ENCODE peak calls at places on chromosomes 5 and 9, in five cellular contexts. V is fibroblast of lung, K is choroid plexus epithelial cell, T is AG10803, H is epithelial cell of esophagus. P is an unnamed sample.

GRCh38 chr5:50406874-50407273 is 34.2 kb downstream of the EMB start:
- DNase-seq in V (no peak), K (no peak), T (peak), H (peak), P (no peak)

GRCh38 chr9:106019017-106019692 is 324.8 kb downstream of the TMEM38B start:
- DNase-seq in V (no peak), K (no peak), T (no peak), H (no peak), P (no peak)

GRCh38 chr5:107217721-107218130 is 453.0 kb downstream of the EFNA5 start:
- DNase-seq in V (no peak), K (no peak), T (no peak), H (peak), P (no peak)

GRCh38 chr5:125274938-125275759 is 528.7 kb upstream of the ZNF608 start:
- DNase-seq in V (peak), K (peak), T (no peak), H (no peak), P (no peak)

GRCh38 chr5:179222246-179223017 is 122.8 kb downstream of the ADAMTS2 start:
- DNase-seq in V (no peak), K (no peak), T (no peak), H (no peak), P (no peak)

GRCh38 chr5:157046041-157046440 is 12.9 kb downstream of the HAVCR1 start:
- DNase-seq in V (no peak), K (no peak), T (peak), H (peak), P (peak)

GRCh38 chr9:9912459-9912858 is 700.3 kb downstream of the PTPRD start:
- DNase-seq in V (peak), K (peak), T (no peak), H (peak), P (no peak)

GRCh38 chr5:102789469-102789868 is 34.4 kb downstream of the PAM start:
- DNase-seq in V (no peak), K (no peak), T (no peak), H (no peak), P (no peak)

GRCh38 chr5:148585988-148586387 is 68.3 kb downstream of the HTR4 start:
- DNase-seq in V (no peak), K (peak), T (no peak), H (peak), P (no peak)

GRCh38 chr5:107607656-107608368 is 62.9 kb downstream of the EFNA5 start:
- DNase-seq in V (no peak), K (no peak), T (no peak), H (peak), P (no peak)

GRCh38 chr5:107803728-107804127 is 133.0 kb upstream of the EFNA5 start:
- DNase-seq in V (no peak), K (no peak), T (no peak), H (no peak), P (no peak)

GRCh38 chr9:115107701-115108100 is 10.3 kb downstream of the TNC start:
- DNase-seq in V (no peak), K (no peak), T (no peak), H (no peak), P (no peak)

GRCh38 chr9:94909250-94909894 is 182.9 kb downstream of the AOPEP start:
- DNase-seq in V (no peak), K (no peak), T (no peak), H (peak), P (no peak)

GRCh38 chr5:110738812-110739651 is at the start of gene SLC25A46:
- DNase-seq in V (peak), K (peak), T (peak), H (peak), P (peak)

GRCh38 chr9:124569942-124570341 is 62.7 kb upstream of the NR5A1 start:
- DNase-seq in V (no peak), K (no peak), T (no peak), H (no peak), P (no peak)

GRCh38 chr9:34544035-34544434 is 21.2 kb upstream of the ENHO start:
- DNase-seq in V (no peak), K (no peak), T (no peak), H (no peak), P (no peak)

GRCh38 chr5:79759436-79759835 is 69.8 kb downstream of the CMYA5 start:
- DNase-seq in V (peak), K (peak), T (peak), H (peak), P (peak)

GRCh38 chr9:12191630-12192029 is 501.6 kb upstream of the TYRP1 start:
- DNase-seq in V (no peak), K (no peak), T (no peak), H (no peak), P (no peak)

GRCh38 chr5:98541641-98542040 is 231.8 kb upstream of the RGMB start:
- DNase-seq in V (no peak), K (no peak), T (no peak), H (no peak), P (no peak)

GRCh38 chr5:166595274-166595951 is 1696.0 kb upstream of the WWC1 start:
- DNase-seq in V (no peak), K (no peak), T (no peak), H (no peak), P (no peak)

GRCh38 chr9:32378496-32378895 is 5.9 kb upstream of the ACO1 start:
- DNase-seq in V (peak), K (peak), T (peak), H (peak), P (peak)

GRCh38 chr5:127076730-127077129 is 3.4 kb upstream of the C5orf63 start:
- DNase-seq in V (peak), K (peak), T (peak), H (peak), P (peak)

GRCh38 chr9:89883401-89884341 is 278.9 kb downstream of the GADD45G start:
- DNase-seq in V (no peak), K (no peak), T (no peak), H (no peak), P (no peak)

GRCh38 chr5:84301535-84301934 is 83.1 kb downstream of the EDIL3 start:
- DNase-seq in V (peak), K (peak), T (no peak), H (peak), P (no peak)

GRCh38 chr5:77560677-77561263 is 68.7 kb upstream of the WDR41 start:
- DNase-seq in V (peak), K (peak), T (peak), H (peak), P (peak)

GRCh38 chr5:136053336-136054121 is 24.7 kb downstream of the TGFBI start:
- DNase-seq in V (peak), K (peak), T (peak), H (peak), P (peak)

DNA sequence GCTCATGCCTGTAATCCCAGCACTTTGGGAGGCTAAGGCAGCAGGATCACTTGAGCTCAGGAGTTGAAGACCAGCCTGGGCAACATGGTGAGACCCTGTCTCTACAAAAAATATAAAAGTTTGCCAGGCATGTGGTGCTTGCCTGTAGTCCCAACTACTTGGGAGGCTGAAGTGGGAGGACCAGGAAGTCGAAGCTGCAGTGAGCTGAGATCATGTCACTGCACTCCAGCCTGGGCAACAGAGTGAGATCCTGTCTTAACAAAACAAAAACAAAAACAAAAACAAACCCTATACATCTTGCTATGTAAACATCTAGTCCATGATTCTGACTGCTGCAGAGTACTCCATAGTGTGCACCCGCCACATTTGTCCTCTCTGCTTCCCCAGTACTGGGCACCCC is 19.8 kb upstream of the PPP2CA start:
- DNase-seq in V (no peak), K (no peak), T (no peak), H (no peak), P (no peak)
- H3K4me3 ChIP-seq in V (no peak), K (no peak), T (no peak), H (no peak), P (no peak)

DNA sequence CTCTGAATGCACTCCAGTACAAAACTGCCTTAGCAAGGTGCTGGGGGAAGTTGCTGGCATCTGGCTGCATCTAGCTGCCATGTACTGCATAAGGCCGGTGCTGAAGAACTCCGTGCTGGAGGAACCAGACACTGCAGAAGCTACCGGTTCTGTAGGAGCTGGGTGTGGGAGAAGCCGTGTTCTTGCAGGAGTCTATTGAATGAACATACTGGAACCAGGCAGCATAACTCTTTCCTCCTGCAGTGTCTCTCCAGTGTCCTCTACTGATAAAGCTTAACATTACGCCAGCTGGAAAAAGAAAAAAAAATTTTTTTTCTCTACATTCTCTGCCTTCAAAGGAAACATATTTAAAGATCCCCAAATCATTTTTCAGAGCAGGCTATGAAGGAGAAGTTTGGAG is 38.5 kb downstream of the VPS13A start:
- DNase-seq in V (peak), K (peak), T (peak), H (peak), P (no peak)
- TF ChIP-seq CTCF in V (peak), K (peak), T (peak), H (peak), P (peak)

DNA sequence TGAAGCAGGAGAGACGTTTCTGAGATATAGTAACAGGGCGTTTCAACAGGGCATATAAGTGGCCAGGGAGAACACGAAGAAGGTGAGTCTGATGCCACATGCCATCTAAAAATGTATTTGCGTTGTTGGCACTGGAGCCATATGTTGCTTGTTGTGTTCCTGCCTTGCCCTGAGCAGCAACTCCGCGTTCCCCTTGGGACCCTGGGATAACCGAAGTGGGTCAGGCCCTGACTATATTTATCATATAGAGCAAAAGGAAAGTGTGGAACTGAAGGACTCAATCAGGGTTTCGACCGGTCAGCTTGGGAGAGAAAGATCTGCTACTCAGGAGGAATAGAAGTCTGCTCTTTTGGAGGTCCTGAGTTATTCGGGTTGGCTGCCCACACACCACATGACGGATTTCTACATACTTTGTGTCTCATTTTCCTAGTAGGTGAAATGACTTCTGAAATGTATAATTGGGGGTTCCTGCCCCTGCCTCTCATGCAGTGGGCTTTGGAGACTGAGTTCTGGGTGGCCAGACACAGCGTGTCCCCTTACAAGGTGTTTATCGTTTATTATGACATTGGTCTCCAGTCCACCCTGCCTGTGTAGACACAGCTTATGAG is 3.0 kb downstream of the STC2 start:
- DNase-seq in V (no peak), K (no peak), T (no peak), H (no peak), P (no peak)
- H3K4me3 ChIP-seq in V (peak), K (no peak), T (peak), H (no peak), P (peak)

GRCh38 chr5:3709724-3710348 is 114.2 kb downstream of the IRX1 start:
- DNase-seq in V (no peak), K (no peak), T (no peak), H (no peak), P (no peak)
- TF ChIP-seq CTCF in V (no peak), K (no peak), T (no peak), H (no peak), P (no peak)

GRCh38 chr9:109115931-109116541 is 3.7 kb downstream of the TMEM245 start:
- DNase-seq in V (peak), K (no peak), T (peak), H (no peak), P (no peak)

GRCh38 chr9:109110326-109111014 is 9.3 kb downstream of the TMEM245 start:
- DNase-seq in V (peak), K (peak), T (peak), H (peak), P (no peak)

GRCh38 chr9:109113892-109114609 is 5.7 kb downstream of the TMEM245 start:
- DNase-seq in V (no peak), K (no peak), T (no peak), H (no peak), P (no peak)

GRCh38 chr9:109114670-109115069 is 5.1 kb downstream of the TMEM245 start:
- DNase-seq in V (peak), K (peak), T (peak), H (peak), P (no peak)

DNA sequence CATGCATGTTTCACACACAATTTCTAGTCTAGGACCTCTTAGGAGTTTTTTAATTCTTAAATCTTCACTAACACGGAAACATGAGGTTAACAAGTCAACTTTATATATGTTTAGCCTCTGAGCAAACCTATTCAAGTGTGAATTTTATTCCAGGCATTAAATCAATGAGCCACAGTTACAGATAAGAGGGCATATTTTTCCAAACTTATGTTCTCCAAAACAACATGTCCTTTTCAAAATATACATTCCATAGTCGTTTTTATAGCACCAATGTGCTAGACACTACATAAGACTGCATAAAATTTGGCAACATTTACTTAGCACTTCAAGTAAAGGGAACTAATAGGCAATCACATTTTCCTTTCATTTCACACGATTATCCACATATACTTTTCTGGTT is 6.5 kb downstream of the TMEM245 start:
- DNase-seq in V (no peak), K (no peak), T (no peak), H (no peak), P (no peak)
- H3K4me3 ChIP-seq in V (no peak), K (no peak), T (no peak), H (no peak), P (no peak)